ENCODE peak calls at places on chromosomes 4 and X, in seven cellular contexts. One of them, this sample, is unnamed. For H3K9me3, the result is how much of the 10 kb centered on the place peaks cover.

GRCh38 chr4:73311428-73311827 is 52.8 kb upstream of the ANKRD17 start:
- DNase-seq in SJCRH30: no peak
- DNase-seq in cardiac muscle cell: peak
- DNase-seq in OCI-LY7: peak
- DNase-seq in SK-N-SH: no peak
- DNase-seq in psoas muscle: no peak
- DNase-seq in SJSA1: no peak
- DNase-seq in this sample: no peak

GRCh38 chr4:67500373-67500772 is 44.9 kb downstream of the CENPC start:
- DNase-seq in psoas muscle: no peak
- DNase-seq in SJCRH30: no peak
- DNase-seq in OCI-LY7: no peak
- DNase-seq in cardiac muscle cell: no peak
- DNase-seq in SK-N-SH: no peak
- DNase-seq in SJSA1: no peak
- DNase-seq in this sample: no peak

GRCh38 chrX:11509786-11510185 is 155.9 kb downstream of the ARHGAP6 start:
- DNase-seq in SK-N-SH: no peak
- DNase-seq in psoas muscle: no peak
- DNase-seq in OCI-LY7: no peak
- DNase-seq in SJSA1: no peak
- DNase-seq in cardiac muscle cell: no peak
- DNase-seq in SJCRH30: no peak
- DNase-seq in this sample: no peak

GRCh38 chr4:187887886-187888285 is 107.7 kb upstream of the ZFP42 start:
- DNase-seq in psoas muscle: no peak
- DNase-seq in OCI-LY7: no peak
- DNase-seq in cardiac muscle cell: no peak
- DNase-seq in SJCRH30: no peak
- DNase-seq in SJSA1: no peak
- DNase-seq in SK-N-SH: peak
- DNase-seq in this sample: no peak

GRCh38 chr4:140427104-140427918 is at the start of gene CLGN:
- DNase-seq in SJCRH30: peak
- DNase-seq in OCI-LY7: peak
- DNase-seq in psoas muscle: peak
- DNase-seq in SK-N-SH: peak
- DNase-seq in SJSA1: peak
- DNase-seq in cardiac muscle cell: peak
- DNase-seq in this sample: peak

GRCh38 chrX:69018416-69019072 is 146.7 kb downstream of the PJA1 start:
- DNase-seq in cardiac muscle cell: no peak
- DNase-seq in SJCRH30: no peak
- DNase-seq in SK-N-SH: no peak
- DNase-seq in SJSA1: no peak
- DNase-seq in psoas muscle: no peak
- DNase-seq in OCI-LY7: no peak
- DNase-seq in this sample: no peak

GRCh38 chrX:107574711-107575110 is 53.6 kb upstream of the PRPS1 start:
- DNase-seq in SK-N-SH: no peak
- DNase-seq in SJSA1: no peak
- DNase-seq in cardiac muscle cell: no peak
- DNase-seq in psoas muscle: no peak
- DNase-seq in SJCRH30: no peak
- DNase-seq in OCI-LY7: no peak
- DNase-seq in this sample: no peak

GRCh38 chrX:34612036-34612435 is 45.0 kb downstream of the TMEM47 start:
- DNase-seq in SK-N-SH: no peak
- DNase-seq in psoas muscle: no peak
- DNase-seq in cardiac muscle cell: no peak
- DNase-seq in SJCRH30: no peak
- DNase-seq in OCI-LY7: no peak
- DNase-seq in SJSA1: no peak
- DNase-seq in this sample: no peak

GRCh38 chr4:126851391-126851790 is 781.4 kb upstream of the INTU start:
- DNase-seq in SK-N-SH: no peak
- DNase-seq in OCI-LY7: no peak
- DNase-seq in SJSA1: no peak
- DNase-seq in cardiac muscle cell: no peak
- DNase-seq in psoas muscle: no peak
- DNase-seq in SJCRH30: no peak
- DNase-seq in this sample: no peak

DNA sequence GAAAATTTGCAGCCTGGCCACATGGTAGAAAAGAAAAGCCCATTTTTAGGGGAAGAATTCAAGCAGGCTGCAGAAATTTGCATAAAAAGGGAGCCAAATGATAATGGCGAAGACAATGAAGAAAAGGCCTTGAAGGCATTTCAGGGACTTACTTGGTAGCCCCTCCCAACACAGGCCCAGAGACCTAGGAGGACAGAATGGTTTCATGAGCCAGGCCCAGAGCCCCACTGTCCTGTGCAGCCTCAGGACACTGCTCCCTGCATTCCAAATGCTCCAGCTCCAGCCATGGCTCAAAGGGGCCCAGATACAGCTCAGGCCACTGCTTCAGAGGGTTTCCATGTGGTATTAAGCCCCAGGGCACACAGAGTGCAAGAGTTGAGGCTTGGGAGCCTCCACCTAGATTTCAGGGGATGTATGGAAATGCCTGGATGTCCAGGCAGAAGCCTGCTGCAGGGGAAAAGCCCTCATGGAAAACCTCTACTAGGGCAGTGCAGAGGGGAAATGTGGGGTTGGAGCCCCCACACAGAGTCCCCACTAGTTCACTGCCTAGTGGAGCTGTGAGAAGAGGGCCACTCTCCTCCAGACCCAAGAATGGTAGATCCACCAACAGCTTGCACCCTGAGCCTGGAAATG is 271.7 kb upstream of the KLF3 start:
- DNase-seq in psoas muscle: no peak
- DNase-seq in cardiac muscle cell: no peak
- DNase-seq in SJSA1: no peak
- DNase-seq in SK-N-SH: no peak
- DNase-seq in SJCRH30: no peak
- DNase-seq in OCI-LY7: no peak
- DNase-seq in this sample: no peak
- H3K9me3 ChIP-seq in psoas muscle: under half
- H3K9me3 ChIP-seq in cardiac muscle cell: under half
- H3K9me3 ChIP-seq in SJSA1: under half
- H3K9me3 ChIP-seq in SK-N-SH: under half
- H3K9me3 ChIP-seq in SJCRH30: under half
- H3K9me3 ChIP-seq in OCI-LY7: under half
- H3K9me3 ChIP-seq in this sample: under half

GRCh38 chr4:13983189-13983790 is 355.8 kb upstream of the BOD1L1 start:
- DNase-seq in cardiac muscle cell: no peak
- DNase-seq in SK-N-SH: no peak
- DNase-seq in SJCRH30: no peak
- DNase-seq in psoas muscle: no peak
- DNase-seq in SJSA1: no peak
- DNase-seq in OCI-LY7: no peak
- DNase-seq in this sample: no peak

GRCh38 chr4:13980317-13980716 is 352.8 kb upstream of the BOD1L1 start:
- DNase-seq in SJSA1: no peak
- DNase-seq in SK-N-SH: no peak
- DNase-seq in cardiac muscle cell: no peak
- DNase-seq in OCI-LY7: no peak
- DNase-seq in SJCRH30: no peak
- DNase-seq in psoas muscle: no peak
- DNase-seq in this sample: no peak

GRCh38 chr4:13982008-13982407 is 354.5 kb upstream of the BOD1L1 start:
- DNase-seq in SJSA1: no peak
- DNase-seq in SK-N-SH: no peak
- DNase-seq in SJCRH30: peak
- DNase-seq in cardiac muscle cell: no peak
- DNase-seq in OCI-LY7: no peak
- DNase-seq in psoas muscle: no peak
- DNase-seq in this sample: no peak

GRCh38 chr4:13977755-13978154 is 350.2 kb upstream of the BOD1L1 start:
- DNase-seq in SK-N-SH: no peak
- DNase-seq in SJCRH30: no peak
- DNase-seq in SJSA1: no peak
- DNase-seq in OCI-LY7: no peak
- DNase-seq in psoas muscle: no peak
- DNase-seq in cardiac muscle cell: no peak
- DNase-seq in this sample: no peak
- H3K9me3 ChIP-seq in SK-N-SH: under half
- H3K9me3 ChIP-seq in SJCRH30: under half
- H3K9me3 ChIP-seq in SJSA1: under half
- H3K9me3 ChIP-seq in OCI-LY7: under half
- H3K9me3 ChIP-seq in psoas muscle: under half
- H3K9me3 ChIP-seq in cardiac muscle cell: under half
- H3K9me3 ChIP-seq in this sample: under half

DNA sequence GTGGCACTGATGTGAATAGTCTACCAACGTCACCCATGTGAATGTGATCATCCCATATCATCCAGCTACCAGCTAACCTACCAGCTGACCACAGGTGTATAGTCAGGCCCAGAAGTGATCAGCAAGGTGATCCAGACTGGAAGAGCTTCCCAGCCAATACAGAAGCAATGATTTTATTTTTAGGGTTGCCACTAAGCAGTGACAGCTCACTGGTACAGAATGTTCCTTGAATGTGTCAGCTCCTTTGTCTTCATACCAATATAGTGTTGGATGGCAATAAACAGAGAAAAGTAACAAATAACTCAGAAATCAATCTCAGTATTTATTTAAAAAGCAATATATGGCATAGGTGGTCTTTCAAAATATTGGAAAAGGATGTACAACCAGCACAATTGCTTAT is 361.8 kb upstream of the CPEB2 start:
- DNase-seq in cardiac muscle cell: no peak
- DNase-seq in OCI-LY7: no peak
- DNase-seq in SJCRH30: no peak
- DNase-seq in SJSA1: no peak
- DNase-seq in psoas muscle: no peak
- DNase-seq in SK-N-SH: no peak
- DNase-seq in this sample: no peak
- H3K9me3 ChIP-seq in cardiac muscle cell: under half
- H3K9me3 ChIP-seq in OCI-LY7: under half
- H3K9me3 ChIP-seq in SJCRH30: under half
- H3K9me3 ChIP-seq in SJSA1: under half
- H3K9me3 ChIP-seq in psoas muscle: under half
- H3K9me3 ChIP-seq in SK-N-SH: under half
- H3K9me3 ChIP-seq in this sample: under half

DNA sequence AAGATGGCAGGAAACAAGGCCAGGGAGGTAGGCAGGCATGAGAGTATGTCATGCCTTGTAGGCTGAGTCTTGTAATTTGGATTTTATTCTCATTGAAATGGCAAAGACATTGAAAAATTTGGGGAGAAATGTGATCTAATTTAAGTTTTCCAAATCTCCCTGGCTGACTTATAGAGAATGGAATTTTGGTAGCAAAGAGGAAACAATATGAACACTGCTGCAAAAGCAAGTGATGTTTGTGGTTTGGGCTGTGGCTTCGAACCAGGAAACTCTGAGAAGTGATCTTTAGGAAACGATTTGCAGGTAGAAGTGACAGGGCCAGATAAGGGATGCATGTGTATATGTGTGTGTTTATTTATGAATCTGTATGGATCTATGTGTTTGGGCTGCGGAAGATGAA is 35.6 kb downstream of the ARSJ start:
- DNase-seq in SK-N-SH: no peak
- DNase-seq in psoas muscle: no peak
- DNase-seq in cardiac muscle cell: no peak
- DNase-seq in OCI-LY7: no peak
- DNase-seq in SJCRH30: no peak
- DNase-seq in SJSA1: no peak
- DNase-seq in this sample: no peak
- H3K9me3 ChIP-seq in SK-N-SH: under half
- H3K9me3 ChIP-seq in psoas muscle: under half
- H3K9me3 ChIP-seq in cardiac muscle cell: under half
- H3K9me3 ChIP-seq in OCI-LY7: under half
- H3K9me3 ChIP-seq in SJCRH30: under half
- H3K9me3 ChIP-seq in SJSA1: under half
- H3K9me3 ChIP-seq in this sample: under half

GRCh38 chr4:28211714-28212470 is 1351.3 kb downstream of the STIM2 start:
- DNase-seq in SJCRH30: peak
- DNase-seq in SK-N-SH: no peak
- DNase-seq in OCI-LY7: no peak
- DNase-seq in cardiac muscle cell: no peak
- DNase-seq in SJSA1: no peak
- DNase-seq in psoas muscle: no peak
- DNase-seq in this sample: no peak

DNA sequence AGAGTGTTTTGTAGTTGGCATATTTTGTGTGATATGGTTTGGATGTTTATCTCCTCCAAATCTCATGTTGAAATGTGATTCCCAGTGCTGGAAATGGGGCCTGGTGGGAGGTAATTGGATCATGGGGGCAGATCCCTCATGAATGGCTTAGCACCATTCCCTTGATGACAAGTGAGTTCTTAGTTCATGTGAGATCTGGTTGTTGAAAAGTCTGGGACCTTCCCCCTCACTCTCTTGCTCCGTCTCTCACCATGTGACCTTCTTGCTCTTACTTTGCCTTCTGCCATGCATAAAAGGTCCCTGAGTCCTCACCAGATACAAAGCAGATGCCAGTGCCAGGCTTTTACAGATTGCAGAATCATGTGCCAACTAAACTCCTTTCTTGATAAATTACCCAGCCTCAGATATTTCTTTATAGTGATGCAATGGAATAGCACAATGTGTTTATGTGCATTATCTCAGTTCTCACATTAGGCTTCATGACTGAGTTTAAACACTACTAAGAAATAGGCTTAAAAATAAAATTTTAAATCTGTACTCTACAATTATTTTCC is 1348.8 kb downstream of the STIM2 start:
- DNase-seq in cardiac muscle cell: no peak
- DNase-seq in psoas muscle: no peak
- DNase-seq in SJCRH30: no peak
- DNase-seq in SK-N-SH: no peak
- DNase-seq in SJSA1: no peak
- DNase-seq in OCI-LY7: no peak
- DNase-seq in this sample: no peak
- H3K9me3 ChIP-seq in cardiac muscle cell: under half
- H3K9me3 ChIP-seq in psoas muscle: under half
- H3K9me3 ChIP-seq in SJCRH30: under half
- H3K9me3 ChIP-seq in SK-N-SH: under half
- H3K9me3 ChIP-seq in SJSA1: under half
- H3K9me3 ChIP-seq in OCI-LY7: under half
- H3K9me3 ChIP-seq in this sample: under half

GRCh38 chrX:20016618-20016945 is 25.7 kb upstream of the BCLAF3 start:
- DNase-seq in SJCRH30: no peak
- DNase-seq in psoas muscle: no peak
- DNase-seq in SJSA1: no peak
- DNase-seq in OCI-LY7: no peak
- DNase-seq in SK-N-SH: no peak
- DNase-seq in cardiac muscle cell: no peak
- DNase-seq in this sample: no peak
- H3K9me3 ChIP-seq in SJCRH30: under half
- H3K9me3 ChIP-seq in psoas muscle: under half
- H3K9me3 ChIP-seq in SJSA1: under half
- H3K9me3 ChIP-seq in OCI-LY7: under half
- H3K9me3 ChIP-seq in SK-N-SH: under half
- H3K9me3 ChIP-seq in cardiac muscle cell: under half
- H3K9me3 ChIP-seq in this sample: under half

DNA sequence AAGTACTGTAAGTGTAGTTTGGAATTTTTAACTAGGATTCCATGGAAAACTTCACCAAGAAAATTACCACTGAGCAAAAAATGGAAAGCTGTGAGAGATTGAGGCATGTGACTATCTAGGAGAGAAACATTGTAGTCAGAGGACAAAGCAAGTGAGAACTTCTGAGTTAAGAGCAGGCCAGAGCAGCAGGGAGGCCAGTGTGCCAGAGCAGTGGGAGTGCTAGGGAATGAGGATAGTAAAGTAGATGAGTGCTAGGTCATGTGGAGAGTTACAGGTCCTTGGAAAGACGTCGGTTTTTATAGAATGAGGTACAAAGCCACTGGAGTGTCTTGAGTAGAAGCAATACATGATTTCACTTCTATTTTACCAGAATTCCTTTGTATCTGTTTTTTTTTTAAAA is 52.7 kb upstream of the FAT4 start:
- DNase-seq in OCI-LY7: no peak
- DNase-seq in SJSA1: no peak
- DNase-seq in cardiac muscle cell: no peak
- DNase-seq in SJCRH30: no peak
- DNase-seq in SK-N-SH: no peak
- DNase-seq in psoas muscle: no peak
- DNase-seq in this sample: no peak
- H3K9me3 ChIP-seq in OCI-LY7: under half
- H3K9me3 ChIP-seq in SJSA1: under half
- H3K9me3 ChIP-seq in cardiac muscle cell: under half
- H3K9me3 ChIP-seq in SJCRH30: under half
- H3K9me3 ChIP-seq in SK-N-SH: under half
- H3K9me3 ChIP-seq in psoas muscle: under half
- H3K9me3 ChIP-seq in this sample: under half

This sample was measured in T-helper 17 cell.